ENCODE peak calls at places on chromosome 12, in four cellular contexts. K is C1 segment of cervical spinal cord, M is retina, Z is CD14-positive monocyte. N is an unnamed sample.

GRCh38 chr12:89936631-89937030 is 228.0 kb upstream of the ATP2B1 start:
- DNase-seq in M (no peak), K (no peak), Z (no peak), N (no peak)

GRCh38 chr12:9687228-9687627 is 17.7 kb downstream of the CLEC2D start:
- DNase-seq in K (no peak), M (no peak), Z (no peak), N (no peak)

GRCh38 chr12:88579572-88579940 is 715 bp downstream of the KITLG start:
- DNase-seq in K (peak; percentile 18), M (no peak), Z (no peak), N (peak; percentile 81)

GRCh38 chr12:105658389-105658788 is 327.9 kb downstream of the C12orf75 start:
- DNase-seq in Z (no peak), K (no peak), M (no peak), N (no peak)

GRCh38 chr12:124352839-124353238 is 57.9 kb downstream of the RFLNA start:
- DNase-seq in M (no peak), Z (no peak), K (no peak), N (no peak)

GRCh38 chr12:92556141-92556540 is 146.6 kb upstream of the PLEKHG7 start:
- DNase-seq in K (no peak), Z (no peak), M (no peak), N (no peak)

GRCh38 chr12:131192951-131193350 is 239.2 kb downstream of the ADGRD1 start:
- DNase-seq in M (no peak), K (no peak), Z (no peak), N (no peak)

GRCh38 chr12:131129839-131130238 is 176.1 kb downstream of the ADGRD1 start:
- DNase-seq in M (peak; percentile 86), K (no peak), Z (no peak), N (no peak)

GRCh38 chr12:100795193-100796179 is 910 bp downstream of the ANO4 start:
- DNase-seq in Z (no peak), K (peak; percentile 46), M (peak; percentile 7), N (no peak)

GRCh38 chr12:54286042-54286931 is 5.8 kb downstream of the HNRNPA1 start:
- DNase-seq in K (no peak), M (no peak), Z (no peak), N (peak; percentile 19)

GRCh38 chr12:89827592-89827991 is 119.0 kb upstream of the ATP2B1 start:
- DNase-seq in M (peak; percentile 22), Z (no peak), K (no peak), N (no peak)

GRCh38 chr12:1794440-1795090 is 25.8 kb upstream of the LRTM2 start:
- DNase-seq in M (no peak), K (no peak), Z (no peak), N (no peak)

GRCh38 chr12:132275631-132276030 is 53.8 kb downstream of the GALNT9 start:
- DNase-seq in K (no peak), M (no peak), Z (no peak), N (no peak)

GRCh38 chr12:98998697-98999299 is 353.7 kb downstream of the APAF1 start:
- DNase-seq in M (peak; percentile 45), K (peak; percentile 26), Z (no peak), N (peak; percentile 81)

GRCh38 chr12:1117970-1118563 is 127.0 kb downstream of the ERC1 start:
- DNase-seq in Z (peak; percentile 56), M (peak; percentile 69), K (peak; percentile 31), N (no peak)

GRCh38 chr12:112322882-112323547 is 59.2 kb downstream of the HECTD4 start:
- DNase-seq in M (no peak), K (no peak), Z (no peak), N (no peak)

GRCh38 chr12:49813131-49813530 is 15.1 kb downstream of the NCKAP5L start:
- DNase-seq in K (no peak), Z (no peak), M (no peak), N (peak; percentile 23)

N was measured in osteoblast.